ENCODE peak calls at places on chromosomes 12 and 14, in ten cellular contexts. X, U, Q, N, I, H, S, V, G and B are unnamed samples.

GRCh38 chr12:77724367-77724957 is 106.2 kb upstream of the NAV3 start:
- DNase-seq in H (no peak), U (no peak), X (no peak), I (peak), N (no peak), G (peak), Q (peak), V (peak), S (no peak), B (peak)

GRCh38 chr12:68565391-68565903 is 45.3 kb upstream of the RAP1B start:
- DNase-seq in I (peak), X (peak), G (no peak), Q (peak), S (peak), V (no peak), N (no peak), H (no peak), U (no peak), B (peak)

GRCh38 chr14:36773136-36773540 is 111.5 kb downstream of the PAX9 start:
- DNase-seq in I (no peak), X (peak), Q (peak), S (no peak), U (no peak), N (no peak), V (peak), G (no peak), H (no peak), B (peak)

GRCh38 chr14:102325791-102326345 is 6.3 kb downstream of the ZNF839 start:
- DNase-seq in G (no peak), X (no peak), U (no peak), Q (no peak), S (no peak), H (no peak), N (no peak), I (no peak), V (no peak), B (no peak)

GRCh38 chr12:116216022-116216756 is 61.3 kb downstream of the MED13L start:
- DNase-seq in H (no peak), X (no peak), U (no peak), S (no peak), Q (no peak), N (no peak), I (no peak), V (no peak), G (no peak), B (no peak)

GRCh38 chr12:112836736-112837628 is 45.4 kb downstream of the RPH3A start:
- DNase-seq in V (no peak), Q (peak), X (no peak), S (no peak), N (no peak), U (no peak), G (no peak), I (no peak), H (no peak), B (no peak)

GRCh38 chr14:75911883-75912282 is 69.9 kb downstream of the TGFB3 start:
- DNase-seq in Q (no peak), G (no peak), U (no peak), S (no peak), V (no peak), X (no peak), H (no peak), N (peak), I (no peak), B (no peak)

GRCh38 chr14:83594874-83595273 is 1935.1 kb upstream of the FLRT2 start:
- DNase-seq in Q (no peak), I (no peak), H (no peak), S (no peak), N (no peak), U (no peak), V (no peak), G (no peak), X (no peak), B (no peak)

GRCh38 chr14:60650382-60650961 is 1.2 kb upstream of the SIX1 start:
- DNase-seq in U (no peak), N (peak), X (no peak), Q (no peak), S (no peak), G (peak), I (no peak), V (no peak), H (no peak), B (no peak)

GRCh38 chr12:45402288-45402687 is 186.4 kb downstream of the ANO6 start:
- DNase-seq in I (no peak), Q (no peak), N (no peak), S (no peak), U (no peak), G (no peak), H (no peak), X (no peak), V (no peak), B (no peak)

GRCh38 chr12:48023386-48023785 is 19.1 kb upstream of the COL2A1 start:
- DNase-seq in S (no peak), V (no peak), N (peak), I (no peak), G (no peak), Q (no peak), U (no peak), X (no peak), H (no peak), B (no peak)

GRCh38 chr12:117485984-117486839 is 124.8 kb upstream of the NOS1 start:
- DNase-seq in N (no peak), G (peak), S (no peak), X (no peak), Q (no peak), H (no peak), U (no peak), V (no peak), I (no peak), B (no peak)

GRCh38 chr12:117342682-117343081 is 18.7 kb downstream of the NOS1 start:
- DNase-seq in N (no peak), H (no peak), U (no peak), I (no peak), G (no peak), X (no peak), S (no peak), Q (peak), V (no peak), B (no peak)

GRCh38 chr12:113103756-113104450 is 31.7 kb downstream of the RASAL1 start:
- DNase-seq in U (no peak), N (no peak), I (no peak), G (peak), V (no peak), Q (no peak), H (peak), S (peak), X (no peak), B (no peak)

GRCh38 chr14:20630340-20631022 is 11.0 kb downstream of the OR6S1 start:
- DNase-seq in Q (peak), G (no peak), N (no peak), V (no peak), I (peak), S (peak), X (no peak), H (peak), U (no peak), B (peak)

GRCh38 chr14:105760691-105761344 is 234.4 kb downstream of the TMEM121 start:
- DNase-seq in G (no peak), N (no peak), X (no peak), S (no peak), Q (no peak), V (no peak), I (no peak), U (no peak), H (no peak), B (no peak)

GRCh38 chr12:125099407-125099779 is 34.2 kb downstream of the AACS start:
- DNase-seq in Q (no peak), H (no peak), I (no peak), N (no peak), V (no peak), X (no peak), G (no peak), U (no peak), S (no peak), B (no peak)

GRCh38 chr12:20722142-20722541 is 27.0 kb downstream of the SLCO1C1 start:
- DNase-seq in G (no peak), X (no peak), Q (no peak), V (no peak), I (no peak), U (no peak), N (no peak), S (no peak), H (no peak), B (no peak)

GRCh38 chr12:108004368-108004767 is 124.7 kb upstream of the WSCD2 start:
- DNase-seq in X (peak), I (no peak), V (peak), S (no peak), U (no peak), G (no peak), Q (peak), N (peak), H (no peak), B (peak)

GRCh38 chr12:87795555-87795954 is 233.6 kb downstream of the C12orf50 start:
- DNase-seq in N (no peak), X (no peak), V (no peak), U (no peak), I (no peak), H (no peak), Q (no peak), G (no peak), S (no peak), B (no peak)